ENCODE peak calls at places on chromosomes 1 and 21, in eight cellular contexts. One of them, this sample, is unnamed.

GRCh38 chr1:113677250-113678158 is 81.8 kb downstream of the PHTF1 start:
- DNase-seq in PC-9: no peak
- DNase-seq in GM18507: peak; percentile 14
- DNase-seq in caudate nucleus: no peak
- DNase-seq in stimulated activated effector memory CD8-positive, alpha-beta T cell treated with anti-CD3 and anti-CD28 coated beads, Interleukin-12 subunit alpha, Interleukin-12 subunit beta, amount 100 ng/mL, for 72 hours: no peak
- DNase-seq in A172: peak; percentile 32
- DNase-seq in RWPE1: peak; percentile 56
- DNase-seq in lower lobe of right lung: no peak
- DNase-seq in this sample: peak; percentile 44

GRCh38 chr1:36136535-36136934 is 11.5 kb upstream of the COL8A2 start:
- DNase-seq in PC-9: no peak
- DNase-seq in GM18507: no peak
- DNase-seq in caudate nucleus: no peak
- DNase-seq in stimulated activated effector memory CD8-positive, alpha-beta T cell treated with anti-CD3 and anti-CD28 coated beads, Interleukin-12 subunit alpha, Interleukin-12 subunit beta, amount 100 ng/mL, for 72 hours: no peak
- DNase-seq in A172: peak; percentile 80
- DNase-seq in RWPE1: peak; percentile 74
- DNase-seq in lower lobe of right lung: no peak
- DNase-seq in this sample: no peak

GRCh38 chr1:174788981-174789380 is 210.8 kb upstream of the CACYBP start:
- DNase-seq in PC-9: peak; percentile 5
- DNase-seq in GM18507: no peak
- DNase-seq in caudate nucleus: no peak
- DNase-seq in stimulated activated effector memory CD8-positive, alpha-beta T cell treated with anti-CD3 and anti-CD28 coated beads, Interleukin-12 subunit alpha, Interleukin-12 subunit beta, amount 100 ng/mL, for 72 hours: no peak
- DNase-seq in A172: peak; percentile 66
- DNase-seq in RWPE1: peak; percentile 69
- DNase-seq in lower lobe of right lung: no peak
- DNase-seq in this sample: no peak

GRCh38 chr1:40901886-40902633 is 39.9 kb upstream of the CITED4 start:
- DNase-seq in PC-9: peak; percentile 71
- DNase-seq in GM18507: no peak
- DNase-seq in caudate nucleus: no peak
- DNase-seq in stimulated activated effector memory CD8-positive, alpha-beta T cell treated with anti-CD3 and anti-CD28 coated beads, Interleukin-12 subunit alpha, Interleukin-12 subunit beta, amount 100 ng/mL, for 72 hours: no peak
- DNase-seq in A172: peak; percentile 39
- DNase-seq in RWPE1: peak; percentile 72
- DNase-seq in lower lobe of right lung: no peak
- DNase-seq in this sample: no peak

GRCh38 chr1:47405697-47406096 is 10.4 kb upstream of the FOXE3 start:
- DNase-seq in PC-9: no peak
- DNase-seq in GM18507: no peak
- DNase-seq in caudate nucleus: no peak
- DNase-seq in stimulated activated effector memory CD8-positive, alpha-beta T cell treated with anti-CD3 and anti-CD28 coated beads, Interleukin-12 subunit alpha, Interleukin-12 subunit beta, amount 100 ng/mL, for 72 hours: no peak
- DNase-seq in A172: no peak
- DNase-seq in RWPE1: no peak
- DNase-seq in lower lobe of right lung: no peak
- DNase-seq in this sample: no peak

GRCh38 chr1:17335821-17336718 is 28.1 kb downstream of the PADI4 start:
- DNase-seq in PC-9: peak; percentile 79
- DNase-seq in GM18507: peak; percentile 23
- DNase-seq in caudate nucleus: peak; percentile 37
- DNase-seq in stimulated activated effector memory CD8-positive, alpha-beta T cell treated with anti-CD3 and anti-CD28 coated beads, Interleukin-12 subunit alpha, Interleukin-12 subunit beta, amount 100 ng/mL, for 72 hours: peak; percentile 78
- DNase-seq in A172: peak; percentile 58
- DNase-seq in RWPE1: peak; percentile 61
- DNase-seq in lower lobe of right lung: peak; percentile 75
- DNase-seq in this sample: peak; percentile 84

GRCh38 chr1:74731399-74732052 is 1.3 kb downstream of the CRYZ start:
- DNase-seq in PC-9: no peak
- DNase-seq in GM18507: no peak
- DNase-seq in caudate nucleus: no peak
- DNase-seq in stimulated activated effector memory CD8-positive, alpha-beta T cell treated with anti-CD3 and anti-CD28 coated beads, Interleukin-12 subunit alpha, Interleukin-12 subunit beta, amount 100 ng/mL, for 72 hours: no peak
- DNase-seq in A172: no peak
- DNase-seq in RWPE1: no peak
- DNase-seq in lower lobe of right lung: no peak
- DNase-seq in this sample: no peak

GRCh38 chr21:28464095-28464494 is 528.6 kb downstream of the LTN1 start:
- DNase-seq in PC-9: no peak
- DNase-seq in GM18507: no peak
- DNase-seq in caudate nucleus: no peak
- DNase-seq in stimulated activated effector memory CD8-positive, alpha-beta T cell treated with anti-CD3 and anti-CD28 coated beads, Interleukin-12 subunit alpha, Interleukin-12 subunit beta, amount 100 ng/mL, for 72 hours: no peak
- DNase-seq in A172: no peak
- DNase-seq in RWPE1: no peak
- DNase-seq in lower lobe of right lung: no peak
- DNase-seq in this sample: no peak

GRCh38 chr1:110672001-110672752 is 2.6 kb downstream of the KCNA3 start:
- DNase-seq in PC-9: no peak
- DNase-seq in GM18507: no peak
- DNase-seq in caudate nucleus: peak; percentile 78
- DNase-seq in stimulated activated effector memory CD8-positive, alpha-beta T cell treated with anti-CD3 and anti-CD28 coated beads, Interleukin-12 subunit alpha, Interleukin-12 subunit beta, amount 100 ng/mL, for 72 hours: peak; percentile 89
- DNase-seq in A172: peak; percentile 21
- DNase-seq in RWPE1: no peak
- DNase-seq in lower lobe of right lung: no peak
- DNase-seq in this sample: no peak

GRCh38 chr21:35581640-35582039 is 478.7 kb downstream of the SETD4 start:
- DNase-seq in PC-9: no peak
- DNase-seq in GM18507: no peak
- DNase-seq in caudate nucleus: no peak
- DNase-seq in stimulated activated effector memory CD8-positive, alpha-beta T cell treated with anti-CD3 and anti-CD28 coated beads, Interleukin-12 subunit alpha, Interleukin-12 subunit beta, amount 100 ng/mL, for 72 hours: no peak
- DNase-seq in A172: no peak
- DNase-seq in RWPE1: no peak
- DNase-seq in lower lobe of right lung: no peak
- DNase-seq in this sample: no peak

GRCh38 chr1:153292185-153292584 is 20.6 kb downstream of the PGLYRP3 start:
- DNase-seq in PC-9: no peak
- DNase-seq in GM18507: no peak
- DNase-seq in caudate nucleus: no peak
- DNase-seq in stimulated activated effector memory CD8-positive, alpha-beta T cell treated with anti-CD3 and anti-CD28 coated beads, Interleukin-12 subunit alpha, Interleukin-12 subunit beta, amount 100 ng/mL, for 72 hours: no peak
- DNase-seq in A172: no peak
- DNase-seq in RWPE1: no peak
- DNase-seq in lower lobe of right lung: no peak
- DNase-seq in this sample: no peak

GRCh38 chr1:43274125-43274803 is 4.5 kb downstream of the TMEM125 start:
- DNase-seq in PC-9: peak; percentile 31
- DNase-seq in GM18507: no peak
- DNase-seq in caudate nucleus: no peak
- DNase-seq in stimulated activated effector memory CD8-positive, alpha-beta T cell treated with anti-CD3 and anti-CD28 coated beads, Interleukin-12 subunit alpha, Interleukin-12 subunit beta, amount 100 ng/mL, for 72 hours: peak; percentile 56
- DNase-seq in A172: peak; percentile 59
- DNase-seq in RWPE1: peak; percentile 34
- DNase-seq in lower lobe of right lung: no peak
- DNase-seq in this sample: no peak

GRCh38 chr1:40921522-40921921 is 58.0 kb upstream of the CTPS1 start:
- DNase-seq in PC-9: no peak
- DNase-seq in GM18507: no peak
- DNase-seq in caudate nucleus: no peak
- DNase-seq in stimulated activated effector memory CD8-positive, alpha-beta T cell treated with anti-CD3 and anti-CD28 coated beads, Interleukin-12 subunit alpha, Interleukin-12 subunit beta, amount 100 ng/mL, for 72 hours: no peak
- DNase-seq in A172: no peak
- DNase-seq in RWPE1: no peak
- DNase-seq in lower lobe of right lung: no peak
- DNase-seq in this sample: no peak

GRCh38 chr1:31707711-31708110 is 3.9 kb upstream of the COL16A1 start:
- DNase-seq in PC-9: no peak
- DNase-seq in GM18507: peak; percentile 40
- DNase-seq in caudate nucleus: no peak
- DNase-seq in stimulated activated effector memory CD8-positive, alpha-beta T cell treated with anti-CD3 and anti-CD28 coated beads, Interleukin-12 subunit alpha, Interleukin-12 subunit beta, amount 100 ng/mL, for 72 hours: no peak
- DNase-seq in A172: peak; percentile 43
- DNase-seq in RWPE1: no peak
- DNase-seq in lower lobe of right lung: no peak
- DNase-seq in this sample: no peak

This sample was measured in WERI-Rb-1.